ENCODE peak calls at places on chromosomes 5 and 9, in nine cellular contexts. Q is activated gamma-delta T cell; B is activated CD4-positive, alpha-beta T cell treated with anti-CD3 and anti-CD28 coated beads for 36 hours; N is CD8-positive, alpha-beta T cell; W is aorta; Z is effector memory CD4-positive, alpha-beta T cell; M is stimulated activated CD4-positive, alpha-beta T cell treated with anti-CD3 and anti-CD28 coated beads, Interleukin-2, amount 100 ng/mL, for 24 hours; R is lung microvascular endothelial cell; S is hypothalamus. I is an unnamed sample.

GRCh38 chr9:9341203-9341602 is 1271.6 kb downstream of the PTPRD start:
- DNase-seq in Z (no peak), Q (no peak), S (no peak), B (no peak), N (no peak), R (no peak), M (no peak), W (no peak), I (no peak)

GRCh38 chr5:95519151-95519550 is 35.6 kb downstream of the SKIC3 start:
- DNase-seq in M (no peak), S (no peak), N (no peak), W (no peak), Q (no peak), Z (no peak), B (no peak), R (no peak), I (no peak)

GRCh38 chr9:68455436-68455835 is 85.2 kb downstream of the TMEM252 start:
- DNase-seq in S (no peak), Z (no peak), R (no peak), M (no peak), Q (no peak), N (no peak), B (no peak), W (no peak), I (no peak)

GRCh38 chr5:74243634-74244033 is 396.9 kb downstream of the ENC1 start:
- DNase-seq in R (peak; percentile 23), W (no peak), M (no peak), Z (no peak), Q (no peak), N (no peak), B (no peak), S (no peak), I (no peak)

GRCh38 chr9:21803674-21804048 is 1.2 kb downstream of the MTAP start:
- DNase-seq in Z (no peak), B (no peak), N (no peak), S (no peak), R (no peak), M (no peak), W (no peak), Q (no peak), I (no peak)

GRCh38 chr9:112162644-112163413 is 12.3 kb downstream of the SUSD1 start:
- DNase-seq in N (no peak), M (no peak), R (no peak), Z (no peak), W (no peak), B (no peak), S (no peak), Q (no peak), I (no peak)

GRCh38 chr9:129278391-129279237 is 100.6 kb upstream of the IER5L start:
- DNase-seq in R (no peak), B (no peak), Q (no peak), Z (no peak), S (no peak), N (no peak), W (peak; percentile 72), M (no peak), I (no peak)

GRCh38 chr9:133184971-133185370 is 21.3 kb upstream of the GBGT1 start:
- DNase-seq in R (peak; percentile 74), Z (no peak), B (peak; percentile 70), Q (no peak), M (peak; percentile 33), N (no peak), S (peak; percentile 20), W (no peak), I (peak; percentile 11)

GRCh38 chr5:167208911-167209310 is 1082.5 kb upstream of the WWC1 start:
- DNase-seq in S (no peak), R (no peak), N (no peak), Q (no peak), Z (no peak), W (no peak), M (no peak), B (no peak), I (no peak)

GRCh38 chr9:129319938-129320481 is 141.9 kb upstream of the IER5L start:
- DNase-seq in Q (no peak), S (no peak), N (no peak), B (no peak), M (no peak), W (peak; percentile 67), Z (no peak), R (no peak), I (no peak)

GRCh38 chr9:128081052-128081451 is 13.0 kb downstream of the SLC25A25 start:
- DNase-seq in S (no peak), N (no peak), Q (no peak), Z (no peak), M (no peak), B (no peak), W (no peak), R (peak; percentile 66), I (no peak)

GRCh38 chr5:115393239-115393638 is 96.8 kb upstream of the CCDC112 start:
- DNase-seq in Q (no peak), N (no peak), S (no peak), Z (no peak), R (no peak), M (no peak), B (no peak), W (no peak), I (no peak)

GRCh38 chr9:121972501-121972981 is 120.6 kb downstream of the TTLL11 start:
- DNase-seq in N (no peak), M (no peak), Z (no peak), B (no peak), S (no peak), W (peak; percentile 81), Q (no peak), R (peak; percentile 89), I (no peak)

GRCh38 chr5:173919443-173919842 is 31.3 kb downstream of the CPEB4 start:
- DNase-seq in B (no peak), N (no peak), Q (no peak), R (peak; percentile 84), M (no peak), W (no peak), S (no peak), Z (no peak), I (no peak)

GRCh38 chr5:54021413-54022155 is 288.8 kb downstream of the ARL15 start:
- DNase-seq in R (peak; percentile 52), B (peak; percentile 13), M (no peak), W (no peak), S (no peak), N (no peak), Q (no peak), Z (no peak), I (no peak)

GRCh38 chr5:42250-42649 is 49.7 kb upstream of the PLEKHG4B start:
- DNase-seq in N (no peak), S (no peak), R (peak; percentile 27), B (no peak), Z (no peak), W (no peak), Q (no peak), M (no peak), I (no peak)

GRCh38 chr9:78921341-78921740 is 624.4 kb downstream of the PSAT1 start:
- DNase-seq in Z (no peak), N (no peak), M (no peak), B (no peak), W (no peak), S (no peak), R (peak; percentile 7), Q (no peak), I (no peak)

GRCh38 chr5:11527994-11528393 is 376.3 kb downstream of the CTNND2 start:
- DNase-seq in R (no peak), Q (no peak), B (no peak), Z (no peak), W (no peak), N (no peak), S (no peak), M (no peak), I (no peak)

GRCh38 chr9:124810513-124811355 is 33.8 kb downstream of the OLFML2A start:
- DNase-seq in N (no peak), Z (no peak), M (no peak), Q (no peak), B (no peak), R (no peak), S (no peak), W (no peak), I (no peak)

GRCh38 chr5:155080721-155081120 is 67.2 kb downstream of the KIF4B start:
- DNase-seq in S (no peak), M (no peak), N (no peak), W (no peak), Q (no peak), B (no peak), Z (no peak), R (no peak), I (no peak)

GRCh38 chr5:77322406-77322805 is 111.9 kb downstream of the PDE8B start:
- DNase-seq in Q (no peak), N (no peak), S (no peak), W (no peak), R (no peak), M (no peak), Z (no peak), B (no peak), I (no peak)

GRCh38 chr5:103503065-103503464 is 59.5 kb downstream of the NUDT12 start:
- DNase-seq in S (no peak), B (no peak), Z (no peak), Q (no peak), N (no peak), W (no peak), M (no peak), R (no peak), I (no peak)

GRCh38 chr5:179967489-179967888 is 59.8 kb upstream of the TBC1D9B start:
- DNase-seq in N (no peak), W (no peak), Z (no peak), B (no peak), Q (no peak), R (no peak), S (no peak), M (no peak), I (no peak)

GRCh38 chr5:138760448-138761110 is 7.4 kb downstream of the CTNNA1 start:
- DNase-seq in Q (no peak), N (no peak), B (no peak), Z (no peak), S (no peak), R (peak; percentile 42), W (no peak), M (no peak), I (no peak)

GRCh38 chr5:126754609-126755008 is 22.3 kb upstream of the LMNB1 start:
- DNase-seq in M (no peak), Q (no peak), B (no peak), Z (no peak), W (no peak), R (no peak), N (no peak), S (no peak), I (no peak)

GRCh38 chr5:56612759-56613158 is 202.6 kb upstream of the MAP3K1 start:
- DNase-seq in R (no peak), N (no peak), Z (no peak), W (no peak), Q (no peak), B (no peak), S (no peak), M (no peak), I (no peak)

GRCh38 chr9:4068449-4068848 is 231.4 kb downstream of the GLIS3 start:
- DNase-seq in M (no peak), S (no peak), N (no peak), B (no peak), Z (no peak), Q (no peak), W (no peak), R (no peak), I (no peak)

GRCh38 chr9:96057155-96057554 is 181.7 kb downstream of the ERCC6L2 start:
- DNase-seq in Q (no peak), N (no peak), M (no peak), B (peak; percentile 22), Z (no peak), W (no peak), S (no peak), R (no peak), I (peak; percentile 75)

GRCh38 chr9:74570879-74571512 is 73.9 kb downstream of the RORB start:
- DNase-seq in R (peak; percentile 36), S (peak; percentile 10), W (no peak), Q (no peak), B (peak; percentile 33), N (no peak), Z (no peak), M (peak; percentile 22), I (no peak)

GRCh38 chr9:109600142-109600541 is 102.0 kb upstream of the PTPN3 start:
- DNase-seq in M (no peak), B (no peak), W (no peak), R (no peak), N (no peak), Q (no peak), Z (no peak), S (no peak), I (no peak)

GRCh38 chr5:102099766-102100331 is 196.2 kb downstream of the SLCO4C1 start:
- DNase-seq in Z (no peak), M (no peak), B (no peak), S (no peak), N (no peak), R (no peak), W (no peak), Q (no peak), I (no peak)